ENCODE peak calls at places on chromosomes 12 and 14, in four cellular contexts. One of them, this sample, is unnamed.

GRCh38 chr12:115049617-115050016 is 365.6 kb upstream of the TBX3 start:
- DNase-seq in MCF 10A: peak; percentile 16
- DNase-seq in RWPE1: no peak
- DNase-seq in tibial artery: no peak
- DNase-seq in this sample: no peak

GRCh38 chr14:59583755-59584154 is 7.1 kb upstream of the CCDC175 start:
- DNase-seq in MCF 10A: peak; percentile 3
- DNase-seq in RWPE1: peak; percentile 3
- DNase-seq in tibial artery: no peak
- DNase-seq in this sample: no peak

GRCh38 chr12:46164186-46164585 is 104.7 kb downstream of the SLC38A1 start:
- DNase-seq in MCF 10A: peak; percentile 51
- DNase-seq in RWPE1: peak; percentile 56
- DNase-seq in tibial artery: no peak
- DNase-seq in this sample: no peak

GRCh38 chr12:80472912-80473500 is 29.0 kb downstream of the PTPRQ start:
- DNase-seq in MCF 10A: peak; percentile 60
- DNase-seq in RWPE1: peak; percentile 24
- DNase-seq in tibial artery: no peak
- DNase-seq in this sample: peak; percentile 49

GRCh38 chr12:24222968-24223367 is 273.5 kb upstream of the SOX5 start:
- DNase-seq in MCF 10A: peak; percentile 37
- DNase-seq in RWPE1: no peak
- DNase-seq in tibial artery: no peak
- DNase-seq in this sample: no peak

GRCh38 chr12:12456637-12457036 is 99.8 kb downstream of the BORCS5 start:
- DNase-seq in MCF 10A: peak; percentile 48
- DNase-seq in RWPE1: no peak
- DNase-seq in tibial artery: no peak
- DNase-seq in this sample: no peak

GRCh38 chr12:95116341-95116740 is 42.9 kb upstream of the NR2C1 start:
- DNase-seq in MCF 10A: no peak
- DNase-seq in RWPE1: no peak
- DNase-seq in tibial artery: no peak
- DNase-seq in this sample: no peak

GRCh38 chr12:57215668-57216013 is 953 bp upstream of the NXPH4 start:
- DNase-seq in MCF 10A: no peak
- DNase-seq in RWPE1: no peak
- DNase-seq in tibial artery: no peak
- DNase-seq in this sample: no peak

GRCh38 chr12:119594772-119595445 is 1.3 kb downstream of the TMEM233 start:
- DNase-seq in MCF 10A: no peak
- DNase-seq in RWPE1: no peak
- DNase-seq in tibial artery: no peak
- DNase-seq in this sample: peak; percentile 38

GRCh38 chr12:110908377-110909136 is 11.8 kb downstream of the MYL2 start:
- DNase-seq in MCF 10A: no peak
- DNase-seq in RWPE1: no peak
- DNase-seq in tibial artery: no peak
- DNase-seq in this sample: no peak

GRCh38 chr14:99529899-99530298 is 48.7 kb downstream of the CCNK start:
- DNase-seq in MCF 10A: no peak
- DNase-seq in RWPE1: no peak
- DNase-seq in tibial artery: no peak
- DNase-seq in this sample: no peak

GRCh38 chr12:108768591-108769500 is 37.5 kb upstream of the CORO1C start:
- DNase-seq in MCF 10A: no peak
- DNase-seq in RWPE1: peak; percentile 35
- DNase-seq in tibial artery: peak; percentile 74
- DNase-seq in this sample: peak; percentile 88

GRCh38 chr12:126537961-126538530 is 1472.8 kb downstream of the AACS start:
- DNase-seq in MCF 10A: no peak
- DNase-seq in RWPE1: no peak
- DNase-seq in tibial artery: no peak
- DNase-seq in this sample: no peak

GRCh38 chr14:95545769-95546168 is 10.9 kb downstream of the GLRX5 start:
- DNase-seq in MCF 10A: peak; percentile 71
- DNase-seq in RWPE1: peak; percentile 78
- DNase-seq in tibial artery: no peak
- DNase-seq in this sample: no peak

GRCh38 chr12:113190761-113191160 is 5.2 kb downstream of the RITA1 start:
- DNase-seq in MCF 10A: peak; percentile 49
- DNase-seq in RWPE1: peak; percentile 63
- DNase-seq in tibial artery: no peak
- DNase-seq in this sample: no peak

GRCh38 chr14:62947291-62947690 is 98.0 kb downstream of the KCNH5 start:
- DNase-seq in MCF 10A: no peak
- DNase-seq in RWPE1: no peak
- DNase-seq in tibial artery: no peak
- DNase-seq in this sample: no peak

GRCh38 chr12:59067068-59067467 is 146.8 kb upstream of the LRIG3 start:
- DNase-seq in MCF 10A: no peak
- DNase-seq in RWPE1: peak; percentile 61
- DNase-seq in tibial artery: no peak
- DNase-seq in this sample: peak; percentile 74

GRCh38 chr12:119699199-119699765 is 31.3 kb downstream of the PRKAB1 start:
- DNase-seq in MCF 10A: no peak
- DNase-seq in RWPE1: no peak
- DNase-seq in tibial artery: no peak
- DNase-seq in this sample: no peak

GRCh38 chr14:95220663-95221231 is 63.4 kb upstream of the DICER1 start:
- DNase-seq in MCF 10A: no peak
- DNase-seq in RWPE1: no peak
- DNase-seq in tibial artery: no peak
- DNase-seq in this sample: no peak

GRCh38 chr12:62215506-62215905 is 44.7 kb upstream of the USP15 start:
- DNase-seq in MCF 10A: peak; percentile 34
- DNase-seq in RWPE1: no peak
- DNase-seq in tibial artery: no peak
- DNase-seq in this sample: no peak

GRCh38 chr12:109385339-109386078 is 37.8 kb downstream of the MYO1H start:
- DNase-seq in MCF 10A: peak; percentile 52
- DNase-seq in RWPE1: peak; percentile 56
- DNase-seq in tibial artery: no peak
- DNase-seq in this sample: peak; percentile 4

GRCh38 chr12:64404470-64405446 is 566 bp downstream of the XPOT start:
- DNase-seq in MCF 10A: peak; percentile 84
- DNase-seq in RWPE1: peak; percentile 75
- DNase-seq in tibial artery: peak; percentile 80
- DNase-seq in this sample: peak; percentile 79

GRCh38 chr12:4432878-4433820 is 12.5 kb downstream of the FGF6 start:
- DNase-seq in MCF 10A: no peak
- DNase-seq in RWPE1: no peak
- DNase-seq in tibial artery: no peak
- DNase-seq in this sample: no peak

GRCh38 chr14:76918176-76918750 is 92.1 kb downstream of the LRRC74A start:
- DNase-seq in MCF 10A: peak; percentile 82
- DNase-seq in RWPE1: peak; percentile 55
- DNase-seq in tibial artery: peak; percentile 91
- DNase-seq in this sample: no peak

GRCh38 chr12:9706081-9706685 is 26.7 kb downstream of the CLECL1 start:
- DNase-seq in MCF 10A: no peak
- DNase-seq in RWPE1: no peak
- DNase-seq in tibial artery: no peak
- DNase-seq in this sample: no peak

GRCh38 chr12:114685320-114685781 is 1.4 kb upstream of the TBX3 start:
- DNase-seq in MCF 10A: no peak
- DNase-seq in RWPE1: no peak
- DNase-seq in tibial artery: no peak
- DNase-seq in this sample: no peak

GRCh38 chr12:115597157-115597712 is 680.3 kb downstream of the MED13L start:
- DNase-seq in MCF 10A: peak; percentile 83
- DNase-seq in RWPE1: peak; percentile 53
- DNase-seq in tibial artery: no peak
- DNase-seq in this sample: no peak

GRCh38 chr12:131092911-131093901 is 139.5 kb downstream of the ADGRD1 start:
- DNase-seq in MCF 10A: peak; percentile 78
- DNase-seq in RWPE1: no peak
- DNase-seq in tibial artery: peak; percentile 61
- DNase-seq in this sample: no peak

GRCh38 chr14:96253140-96253539 is 2.9 kb upstream of the BDKRB1 start:
- DNase-seq in MCF 10A: peak; percentile 82
- DNase-seq in RWPE1: peak; percentile 69
- DNase-seq in tibial artery: no peak
- DNase-seq in this sample: peak; percentile 18

GRCh38 chr12:92338102-92338501 is 192.5 kb upstream of the BTG1 start:
- DNase-seq in MCF 10A: no peak
- DNase-seq in RWPE1: no peak
- DNase-seq in tibial artery: no peak
- DNase-seq in this sample: no peak

GRCh38 chr14:58270628-58271027 is 26.0 kb downstream of the PSMA3 start:
- DNase-seq in MCF 10A: peak; percentile 15
- DNase-seq in RWPE1: no peak
- DNase-seq in tibial artery: no peak
- DNase-seq in this sample: no peak

GRCh38 chr12:64674367-64674922 is 64.2 kb downstream of the RASSF3 start:
- DNase-seq in MCF 10A: no peak
- DNase-seq in RWPE1: no peak
- DNase-seq in tibial artery: no peak
- DNase-seq in this sample: no peak

GRCh38 chr12:131356485-131356884 is 354.4 kb upstream of the SFSWAP start:
- DNase-seq in MCF 10A: no peak
- DNase-seq in RWPE1: no peak
- DNase-seq in tibial artery: no peak
- DNase-seq in this sample: no peak

GRCh38 chr12:114555451-114555850 is 128.5 kb downstream of the TBX3 start:
- DNase-seq in MCF 10A: no peak
- DNase-seq in RWPE1: no peak
- DNase-seq in tibial artery: no peak
- DNase-seq in this sample: no peak

GRCh38 chr12:47835831-47836155 is 16.1 kb upstream of the HDAC7 start:
- DNase-seq in MCF 10A: no peak
- DNase-seq in RWPE1: no peak
- DNase-seq in tibial artery: no peak
- DNase-seq in this sample: peak; percentile 24

GRCh38 chr12:2623472-2623871 is 171.3 kb upstream of the FKBP4 start:
- DNase-seq in MCF 10A: no peak
- DNase-seq in RWPE1: no peak
- DNase-seq in tibial artery: no peak
- DNase-seq in this sample: no peak

GRCh38 chr12:2627343-2628191 is 167.2 kb upstream of the FKBP4 start:
- DNase-seq in MCF 10A: peak; percentile 8
- DNase-seq in RWPE1: no peak
- DNase-seq in tibial artery: no peak
- DNase-seq in this sample: no peak

GRCh38 chr12:2622460-2622859 is 172.3 kb upstream of the FKBP4 start:
- DNase-seq in MCF 10A: no peak
- DNase-seq in RWPE1: no peak
- DNase-seq in tibial artery: no peak
- DNase-seq in this sample: no peak

GRCh38 chr12:2625267-2625666 is 169.5 kb upstream of the FKBP4 start:
- DNase-seq in MCF 10A: no peak
- DNase-seq in RWPE1: no peak
- DNase-seq in tibial artery: no peak
- DNase-seq in this sample: no peak

DNA sequence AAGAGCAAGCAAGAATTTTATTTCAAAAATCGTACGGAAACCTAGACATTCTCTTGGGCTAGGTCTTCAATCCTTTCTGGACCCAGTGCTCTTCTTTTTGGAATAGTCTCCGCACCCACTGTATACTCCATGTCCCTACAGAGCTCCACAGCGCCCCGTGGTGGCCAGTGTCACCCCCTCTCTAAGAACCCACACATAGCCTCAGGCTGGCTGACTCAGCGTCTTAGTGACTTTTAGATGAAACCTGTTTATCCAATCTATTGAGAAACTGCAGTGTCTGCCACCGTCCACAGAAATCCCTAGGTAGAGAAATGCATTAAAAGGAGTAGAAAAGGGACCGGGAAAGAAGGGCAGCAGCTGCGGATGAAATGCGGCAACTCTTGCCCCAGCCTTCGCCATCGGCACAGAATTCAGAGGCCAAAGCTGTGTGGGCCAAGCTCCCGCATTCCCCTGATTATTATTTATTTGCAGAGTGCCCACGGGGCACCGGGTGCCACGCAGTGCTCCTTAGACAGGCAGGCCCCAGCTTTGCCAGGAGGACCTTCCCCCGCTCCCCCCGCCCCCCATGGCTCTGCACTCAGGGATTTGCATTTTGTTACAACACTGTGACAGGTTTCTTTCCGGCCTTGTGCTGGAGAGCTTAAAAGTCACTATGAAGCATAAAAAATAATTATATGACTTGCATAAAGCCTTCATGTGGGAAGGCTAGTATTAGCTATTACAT is 170.1 kb upstream of the FKBP4 start:
- DNase-seq in MCF 10A: peak; percentile 86
- DNase-seq in RWPE1: peak; percentile 43
- DNase-seq in tibial artery: no peak
- DNase-seq in this sample: no peak
- TF ChIP-seq CTCF in MCF 10A: peak; percentile 36
- TF ChIP-seq CTCF in RWPE1: no peak
- TF ChIP-seq CTCF in tibial artery: no peak
- TF ChIP-seq CTCF in this sample: no peak

DNA sequence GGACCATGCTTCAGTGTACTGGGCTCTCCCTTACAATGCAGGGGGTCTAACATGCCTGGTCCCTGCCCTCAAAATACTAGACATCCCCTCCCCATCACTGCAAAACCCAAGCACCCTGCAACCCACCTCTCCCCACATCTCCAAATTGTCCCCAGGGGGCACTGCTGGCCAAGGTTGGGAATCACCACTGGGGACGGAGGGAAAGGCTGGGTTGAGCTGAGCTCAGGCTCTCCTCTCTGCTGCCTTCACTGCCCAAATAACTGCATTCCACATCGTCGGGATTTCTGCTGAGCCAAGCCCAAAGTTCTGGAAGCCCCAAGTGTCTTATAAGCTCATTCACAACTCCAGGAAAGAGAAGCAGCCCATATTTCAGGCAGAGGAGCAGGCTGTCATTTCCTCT is 69.6 kb downstream of the NT5DC3 start:
- DNase-seq in MCF 10A: peak; percentile 66
- DNase-seq in RWPE1: peak; percentile 24
- DNase-seq in tibial artery: no peak
- DNase-seq in this sample: peak; percentile 75
- TF ChIP-seq CTCF in MCF 10A: peak; percentile 33
- TF ChIP-seq CTCF in RWPE1: peak; percentile 35
- TF ChIP-seq CTCF in tibial artery: peak; percentile 53
- TF ChIP-seq CTCF in this sample: peak; percentile 72

DNA sequence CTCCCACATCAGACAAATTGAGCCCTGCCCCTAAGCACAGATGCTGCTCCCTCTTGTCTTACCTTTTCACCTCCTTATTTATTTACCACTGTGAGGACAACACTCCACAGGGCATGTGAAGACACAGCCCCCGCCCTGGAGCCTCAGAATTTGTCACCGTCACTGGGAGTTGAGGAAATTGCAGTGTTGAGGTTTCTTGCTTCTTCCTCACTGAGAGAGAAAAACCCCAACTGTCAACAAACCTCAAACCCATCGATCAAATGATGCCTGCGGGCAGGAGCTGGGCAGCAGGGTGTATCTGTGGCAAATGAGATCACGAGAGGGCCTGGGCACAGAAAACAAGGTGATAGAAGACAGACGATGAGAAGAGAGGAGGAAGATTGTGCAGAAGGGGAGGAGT is 30.5 kb upstream of the PLEKHG3 start:
- DNase-seq in MCF 10A: peak; percentile 68
- DNase-seq in RWPE1: peak; percentile 28
- DNase-seq in tibial artery: no peak
- DNase-seq in this sample: no peak
- TF ChIP-seq CTCF in MCF 10A: no peak
- TF ChIP-seq CTCF in RWPE1: no peak
- TF ChIP-seq CTCF in tibial artery: no peak
- TF ChIP-seq CTCF in this sample: no peak

GRCh38 chr12:120856980-120857379 is 47.2 kb downstream of the SPPL3 start:
- DNase-seq in MCF 10A: peak; percentile 50
- DNase-seq in RWPE1: no peak
- DNase-seq in tibial artery: no peak
- DNase-seq in this sample: peak; percentile 45
- TF ChIP-seq CTCF in MCF 10A: peak; percentile 29
- TF ChIP-seq CTCF in RWPE1: no peak
- TF ChIP-seq CTCF in tibial artery: no peak
- TF ChIP-seq CTCF in this sample: peak; percentile 45

This sample was measured in Calu3.